ENCODE peak calls at places on chromosome 2, in five cellular contexts. D is T-helper 9 cell; M is GM04504; T is SK-N-SH; C is activated CD4-positive, alpha-beta T cell treated with anti-CD3 and anti-CD28 coated beads for 1 hour. L is an unnamed sample.

GRCh38 chr2:157279331-157279730 is 21.8 kb downstream of the GALNT5 start:
- DNase-seq in C (no peak), T (no peak), M (no peak), D (no peak), L (no peak)

GRCh38 chr2:114545052-114545451 is 102.6 kb downstream of the DPP10 start:
- DNase-seq in M (no peak), C (no peak), D (no peak), T (no peak), L (no peak)

GRCh38 chr2:25312958-25313710 is 28.6 kb downstream of the DNMT3A start:
- DNase-seq in D (no peak), M (no peak), T (no peak), C (no peak), L (no peak)

GRCh38 chr2:22076512-22076911 is 952.7 kb downstream of the TDRD15 start:
- DNase-seq in T (no peak), D (no peak), M (no peak), C (no peak), L (no peak)

GRCh38 chr2:102130651-102130991 is 11.9 kb upstream of the IL1R1 start:
- DNase-seq in M (no peak), T (no peak), C (no peak), D (no peak), L (no peak)

GRCh38 chr2:10347559-10347941 is 44.8 kb downstream of the HPCAL1 start:
- DNase-seq in C (no peak), M (no peak), T (no peak), D (no peak), L (no peak)

GRCh38 chr2:36371963-36372391 is 16.4 kb downstream of the CRIM1 start:
- DNase-seq in D (no peak), M (peak; percentile 74), C (no peak), T (no peak), L (peak; percentile 61)

GRCh38 chr2:141021109-141021508 is 1109.7 kb downstream of the LRP1B start:
- DNase-seq in M (peak; percentile 52), D (no peak), T (no peak), C (no peak), L (peak; percentile 20)